ENCODE peak calls at places on chromosome 2, in ten cellular contexts. K is body of pancreas; T is prostate gland; O is mammary epithelial cell; G is fibroblast of the aortic adventitia; I is GM10248; Q is progenitor cell of endocrine pancreas; P is dorsolateral prefrontal cortex; A is omental fat pad; R is CD4-positive, alpha-beta T cell. B is an unnamed sample.

GRCh38 chr2:182916417-182916816 is 50.0 kb upstream of the FRZB start:
- DNase-seq in R (no peak), O (no peak), P (no peak), Q (no peak), A (no peak), T (no peak), G (no peak), K (no peak), I (no peak), B (no peak)

GRCh38 chr2:122368576-122369243 is 613.3 kb downstream of the TSN start:
- DNase-seq in I (no peak), P (no peak), T (no peak), O (no peak), R (no peak), K (no peak), A (no peak), Q (no peak), G (no peak), B (no peak)

GRCh38 chr2:230666885-230667712 is 45.5 kb upstream of the CAB39 start:
- DNase-seq in T (no peak), Q (no peak), A (no peak), R (no peak), P (no peak), O (peak; percentile 63), K (no peak), G (peak; percentile 73), I (no peak), B (no peak)

GRCh38 chr2:201465524-201465971 is 14.0 kb downstream of the STRADB start:
- DNase-seq in O (no peak), Q (no peak), P (no peak), A (no peak), R (no peak), K (no peak), G (peak; percentile 5), T (no peak), I (no peak), B (no peak)

GRCh38 chr2:147711031-147711430 is 133.8 kb upstream of the ACVR2A start:
- DNase-seq in R (no peak), O (peak; percentile 10), A (no peak), T (no peak), I (no peak), G (no peak), P (no peak), K (no peak), Q (no peak), B (no peak)

GRCh38 chr2:100502782-100503181 is 32.5 kb downstream of the NMS start:
- DNase-seq in T (no peak), O (no peak), Q (no peak), A (no peak), R (no peak), G (no peak), P (no peak), K (no peak), I (no peak), B (no peak)

GRCh38 chr2:88059979-88060906 is 4.7 kb upstream of the KRCC1 start:
- DNase-seq in T (no peak), R (no peak), O (peak; percentile 49), A (no peak), Q (no peak), P (no peak), G (peak; percentile 52), K (no peak), I (peak; percentile 66), B (no peak)

GRCh38 chr2:48213646-48214045 is 307.3 kb upstream of the FBXO11 start:
- DNase-seq in G (no peak), K (no peak), R (no peak), O (no peak), T (no peak), A (no peak), I (no peak), P (no peak), Q (no peak), B (no peak)

GRCh38 chr2:204187513-204188088 is 251.0 kb downstream of the ICOS start:
- DNase-seq in Q (no peak), K (peak; percentile 45), G (no peak), R (no peak), T (no peak), A (no peak), P (no peak), O (no peak), I (no peak), B (no peak)

GRCh38 chr2:45626387-45627010 is 15.4 kb upstream of the SRBD1 start:
- DNase-seq in O (no peak), T (peak; percentile 39), Q (no peak), P (no peak), K (peak; percentile 56), A (no peak), R (no peak), G (no peak), I (no peak), B (no peak)

GRCh38 chr2:11746376-11746806 is at the start of gene LPIN1:
- DNase-seq in G (peak; percentile 79), P (peak; percentile 93), O (peak; percentile 78), R (peak; percentile 84), K (peak; percentile 93), A (peak; percentile 66), Q (peak; percentile 86), T (peak; percentile 86), I (peak; percentile 91), B (peak; percentile 91)

GRCh38 chr2:172098650-172099471 is 3.8 kb downstream of the DLX2 start:
- DNase-seq in T (no peak), O (peak; percentile 76), Q (no peak), G (peak; percentile 59), I (peak; percentile 67), K (peak; percentile 48), R (no peak), P (no peak), A (peak; percentile 55), B (peak; percentile 80)

GRCh38 chr2:95391641-95392310 is 10.7 kb upstream of the FAHD2A start:
- DNase-seq in K (peak; percentile 86), Q (no peak), I (peak; percentile 8), P (peak; percentile 12), R (no peak), G (no peak), T (no peak), O (no peak), A (no peak), B (no peak)

GRCh38 chr2:95390881-95391321 is 11.6 kb upstream of the FAHD2A start:
- DNase-seq in Q (no peak), O (no peak), T (no peak), P (no peak), R (no peak), I (no peak), G (no peak), K (peak; percentile 44), A (no peak), B (no peak)

GRCh38 chr2:95392320-95392719 is 10.2 kb upstream of the FAHD2A start:
- DNase-seq in G (no peak), K (no peak), P (no peak), T (no peak), Q (no peak), I (no peak), R (no peak), A (no peak), O (no peak), B (no peak)

GRCh38 chr2:95393901-95394300 is 8.6 kb upstream of the FAHD2A start:
- DNase-seq in O (no peak), A (no peak), T (no peak), R (no peak), I (no peak), Q (no peak), G (no peak), P (no peak), K (peak; percentile 69), B (no peak)

GRCh38 chr2:95392730-95393455 is 9.6 kb upstream of the FAHD2A start:
- DNase-seq in O (no peak), Q (no peak), A (no peak), R (no peak), G (no peak), P (no peak), T (no peak), K (peak; percentile 54), I (peak; percentile 14), B (no peak)
- TF ChIP-seq CTCF in O (peak; percentile 8), Q (peak; percentile 29), A (no peak), R (no peak), G (no peak), P (no peak), T (no peak), K (no peak), I (no peak), B (peak; percentile 52)

GRCh38 chr2:238263204-238264071 is 23.6 kb upstream of the HES6 start:
- DNase-seq in K (peak; percentile 95), R (peak; percentile 75), P (peak; percentile 93), G (peak; percentile 96), I (peak; percentile 82), Q (peak; percentile 67), T (peak; percentile 85), O (peak; percentile 67), A (peak; percentile 79), B (peak; percentile 85)
- TF ChIP-seq CTCF in K (peak; percentile 81), R (peak; percentile 85), P (peak; percentile 86), G (peak; percentile 82), I (peak; percentile 89), Q (peak; percentile 85), T (peak; percentile 86), O (peak; percentile 78), A (peak; percentile 51), B (peak; percentile 90)

DNA sequence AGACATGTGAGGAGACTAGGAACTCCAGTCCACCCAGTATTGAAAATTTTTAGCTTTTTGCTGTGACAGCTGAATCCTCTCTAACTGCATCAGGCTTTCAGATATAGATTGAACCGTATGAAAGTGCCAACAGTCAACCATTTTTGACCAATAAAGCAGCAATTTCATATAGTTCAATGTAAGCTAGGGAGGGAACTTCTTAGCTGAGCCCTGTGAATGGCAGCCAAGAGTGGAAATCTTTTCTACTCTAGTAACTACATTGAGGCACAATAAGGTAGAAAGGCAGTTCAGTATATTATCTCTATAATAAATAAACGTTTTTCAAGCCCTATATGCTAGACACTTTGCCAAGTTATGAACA is 96.3 kb upstream of the TANK start:
- DNase-seq in Q (no peak), O (no peak), P (no peak), T (no peak), K (no peak), R (no peak), A (no peak), I (no peak), G (no peak), B (no peak)
- TF ChIP-seq CTCF in Q (no peak), O (no peak), P (no peak), T (no peak), K (peak; percentile 1), R (peak; percentile 65), A (no peak), I (no peak), G (no peak), B (peak; percentile 43)

GRCh38 chr2:142521492-142521891 is 356.0 kb upstream of the KYNU start:
- DNase-seq in R (no peak), I (no peak), T (no peak), O (no peak), Q (no peak), P (no peak), K (no peak), A (no peak), G (no peak), B (no peak)
- TF ChIP-seq CTCF in R (no peak), I (no peak), T (no peak), O (no peak), Q (no peak), P (no peak), K (no peak), A (no peak), G (no peak), B (no peak)

B was measured in type B pancreatic cell.